ENCODE peak calls at places on chromosomes 2 and 18, in seven cellular contexts. L is GOT3; S is GM23248; A is NCI-H1092 treated with DMSO at 0.1 percent for 48 hours; T is stimulated activated CD8-positive, alpha-beta memory T cell treated with anti-CD3 and anti-CD28 coated beads, Interleukin-7, amount 100 ng/mL, for 4 hours; H is activated CD8-positive, alpha-beta memory T cell treated with anti-CD3 and anti-CD28 coated beads, Interleukin-2, amount 10 ng/mL, durations not matched to agents 7 days and 5 days; J is head of caudate nucleus. O is an unnamed sample.

GRCh38 chr2:172394008-172394407 is 33.4 kb upstream of the ITGA6 start:
- DNase-seq in L (no peak), S (no peak), A (no peak), T (no peak), H (no peak), J (no peak), O (no peak)

GRCh38 chr2:66987747-66988146 is 409.4 kb upstream of the ETAA1 start:
- DNase-seq in L (no peak), S (no peak), A (no peak), T (no peak), H (no peak), J (no peak), O (no peak)

GRCh38 chr2:86788172-86788571 is 2.5 kb downstream of the CD8A start:
- DNase-seq in L (no peak), S (no peak), A (no peak), T (no peak), H (no peak), J (no peak), O (no peak)

GRCh38 chr2:219273887-219274391 is 5.2 kb upstream of the DNAJB2 start:
- DNase-seq in L (no peak), S (peak), A (no peak), T (no peak), H (no peak), J (no peak), O (no peak)

GRCh38 chr2:17373041-17373440 is 145.2 kb downstream of the RAD51AP2 start:
- DNase-seq in L (no peak), S (peak), A (no peak), T (no peak), H (no peak), J (no peak), O (no peak)

GRCh38 chr2:234189230-234189629 is 138.7 kb downstream of the SPP2 start:
- DNase-seq in L (no peak), S (no peak), A (no peak), T (no peak), H (no peak), J (no peak), O (no peak)

GRCh38 chr2:181683518-181684453 is 3.5 kb upstream of the NEUROD1 start:
- DNase-seq in L (no peak), S (peak), A (no peak), T (no peak), H (no peak), J (peak), O (no peak)

GRCh38 chr2:194618432-194618831 is 1038.6 kb upstream of the SLC39A10 start:
- DNase-seq in L (no peak), S (no peak), A (no peak), T (no peak), H (no peak), J (no peak), O (no peak)

GRCh38 chr18:8362863-8363262 is 246.4 kb upstream of the RAB12 start:
- DNase-seq in L (no peak), S (no peak), A (no peak), T (no peak), H (no peak), J (no peak), O (no peak)

GRCh38 chr2:237687666-237688065 is 60.3 kb downstream of the LRRFIP1 start:
- DNase-seq in L (peak), S (peak), A (no peak), T (peak), H (peak), J (no peak), O (peak)

GRCh38 chr2:199485732-199486335 is 28.1 kb upstream of the SATB2 start:
- DNase-seq in L (no peak), S (peak), A (peak), T (peak), H (peak), J (peak), O (peak)

GRCh38 chr2:36707050-36707449 is 10.5 kb downstream of the VIT start:
- DNase-seq in L (no peak), S (peak), A (no peak), T (no peak), H (no peak), J (no peak), O (no peak)

GRCh38 chr2:192749606-192750200 is 555.0 kb upstream of the TMEFF2 start:
- DNase-seq in L (no peak), S (no peak), A (peak), T (no peak), H (no peak), J (no peak), O (no peak)

GRCh38 chr2:233928594-233929351 is 11.6 kb downstream of the TRPM8 start:
- DNase-seq in L (no peak), S (peak), A (peak), T (no peak), H (no peak), J (peak), O (peak)

GRCh38 chr2:229071292-229071976 is 199.7 kb downstream of the PID1 start:
- DNase-seq in L (no peak), S (no peak), A (no peak), T (no peak), H (no peak), J (no peak), O (no peak)

GRCh38 chr2:171893196-171893823 is 734 bp downstream of the SLC25A12 start:
- DNase-seq in L (no peak), S (peak), A (no peak), T (no peak), H (no peak), J (no peak), O (no peak)

GRCh38 chr2:223058952-223059716 is 7.1 kb downstream of the KCNE4 start:
- DNase-seq in L (no peak), S (no peak), A (peak), T (no peak), H (no peak), J (no peak), O (no peak)

O was measured in NK-92 treated with Interleukin-12 subunit alpha and Interleukin-12 subunit beta, amount 100 ng/mL, for 24 hours.